ENCODE peak calls at places on chromosome 10, in ten cellular contexts. X is AG20443; C is transverse colon; G is PC-3; B is effector memory CD4-positive, alpha-beta T cell; L is NCI-H69; S is NT2/D1; O is smooth muscle cell of the brain vasculature; F is progenitor cell of endocrine pancreas; U is NCI-H748 treated with DMSO at 0.1 percent for 48 hours. M is an unnamed sample.

GRCh38 chr10:113524539-113525490 is 28.0 kb upstream of the HABP2 start:
- DNase-seq in X (peak), C (no peak), G (peak), B (no peak), L (no peak), S (no peak), O (no peak), F (no peak), U (no peak), M (no peak)

GRCh38 chr10:61986357-61986756 is 84.9 kb downstream of the ARID5B start:
- DNase-seq in X (no peak), C (no peak), G (no peak), B (no peak), L (peak), S (peak), O (no peak), F (no peak), U (no peak), M (no peak)

GRCh38 chr10:112655722-112656121 is 208.7 kb downstream of the VTI1A start:
- DNase-seq in X (no peak), C (no peak), G (no peak), B (no peak), L (no peak), S (no peak), O (no peak), F (no peak), U (no peak), M (no peak)

GRCh38 chr10:111824128-111824527 is 359.4 kb downstream of the GPAM start:
- DNase-seq in X (no peak), C (no peak), G (no peak), B (no peak), L (no peak), S (no peak), O (no peak), F (no peak), U (no peak), M (no peak)

GRCh38 chr10:96863922-96864543 is 31.9 kb downstream of the LCOR start:
- DNase-seq in X (peak), C (no peak), G (peak), B (no peak), L (peak), S (no peak), O (no peak), F (no peak), U (peak), M (no peak)

GRCh38 chr10:119406888-119407777 is 135.4 kb downstream of the RGS10 start:
- DNase-seq in X (no peak), C (no peak), G (no peak), B (no peak), L (no peak), S (no peak), O (no peak), F (no peak), U (no peak), M (peak)

GRCh38 chr10:58440484-58440883 is 55.3 kb downstream of the TFAM start:
- DNase-seq in X (no peak), C (no peak), G (peak), B (no peak), L (no peak), S (no peak), O (no peak), F (no peak), U (no peak), M (no peak)

GRCh38 chr10:122618461-122619165 is 58.1 kb downstream of the DMBT1 start:
- DNase-seq in X (no peak), C (no peak), G (no peak), B (no peak), L (no peak), S (no peak), O (no peak), F (no peak), U (no peak), M (no peak)

GRCh38 chr10:87651801-87652200 is 7.9 kb upstream of the PAPSS2 start:
- DNase-seq in X (no peak), C (no peak), G (no peak), B (no peak), L (no peak), S (no peak), O (no peak), F (no peak), U (no peak), M (no peak)